ENCODE peak calls at places on chromosome 5, in four cellular contexts. K is mucosa of descending colon, M is mesendoderm, F is IMR-90. A is an unnamed sample.

GRCh38 chr5:171400169-171400568 is 12.5 kb downstream of the NPM1 start:
- DNase-seq in K (no peak), M (no peak), F (no peak), A (no peak)

GRCh38 chr5:124519396-124519795 is 227.0 kb downstream of the ZNF608 start:
- DNase-seq in K (no peak), M (no peak), F (peak; percentile 86), A (no peak)

GRCh38 chr5:97534166-97534565 is 351.1 kb upstream of the RIOK2 start:
- DNase-seq in K (no peak), M (peak; percentile 75), F (peak; percentile 94), A (no peak)

GRCh38 chr5:126531543-126532120 is 63.4 kb downstream of the ALDH7A1 start:
- DNase-seq in K (no peak), M (no peak), F (peak; percentile 62), A (no peak)

GRCh38 chr5:125112196-125112595 is 365.8 kb upstream of the ZNF608 start:
- DNase-seq in K (no peak), M (no peak), F (peak; percentile 85), A (no peak)

GRCh38 chr5:4116834-4117233 is 521.2 kb downstream of the IRX1 start:
- DNase-seq in K (no peak), M (no peak), F (no peak), A (no peak)

GRCh38 chr5:180811012-180811622 is 8.5 kb upstream of the MGAT1 start:
- DNase-seq in K (no peak), M (no peak), F (no peak), A (no peak)

GRCh38 chr5:56543431-56544385 is 271.6 kb upstream of the MAP3K1 start:
- DNase-seq in K (no peak), M (peak; percentile 37), F (peak; percentile 68), A (no peak)

GRCh38 chr5:160970605-160971191 is 118.7 kb upstream of the ATP10B start:
- DNase-seq in K (no peak), M (peak; percentile 57), F (no peak), A (no peak)

GRCh38 chr5:16726538-16726946 is 109.7 kb upstream of the RETREG1 start:
- DNase-seq in K (no peak), M (no peak), F (peak; percentile 28), A (no peak)

GRCh38 chr5:64149857-64150521 is 15.7 kb upstream of the RNF180 start:
- DNase-seq in K (no peak), M (no peak), F (no peak), A (peak; percentile 26)